ENCODE peak calls at places on chromosomes 2 and 18, in four cellular contexts. T is stomach, H is K562, S is A549. Z is an unnamed sample.

GRCh38 chr2:101337877-101338276 is 29.4 kb upstream of the RNF149 start:
- DNase-seq in T (no peak), S (no peak), H (no peak), Z (no peak)

GRCh38 chr2:48249631-48250473 is 280.1 kb upstream of the STON1 start:
- DNase-seq in S (no peak), H (no peak), T (no peak), Z (no peak)

GRCh38 chr2:88933980-88934379 is 242.5 kb downstream of the RPIA start:
- DNase-seq in H (no peak), T (no peak), S (no peak), Z (no peak)

GRCh38 chr2:30759481-30759880 is 47.8 kb downstream of the CAPN13 start:
- DNase-seq in S (no peak), T (no peak), H (no peak), Z (no peak)

GRCh38 chr2:237884681-237885080 is 25.3 kb downstream of the RAMP1 start:
- DNase-seq in H (no peak), S (no peak), T (no peak), Z (peak; percentile 54)

GRCh38 chr2:35081001-35081628 is 1274.5 kb upstream of the CRIM1 start:
- DNase-seq in T (no peak), H (no peak), S (peak; percentile 6), Z (no peak)

GRCh38 chr2:223084873-223085272 is 32.9 kb downstream of the KCNE4 start:
- DNase-seq in H (no peak), T (no peak), S (no peak), Z (no peak)

GRCh38 chr18:8625693-8626092 is 16.5 kb downstream of the RAB12 start:
- DNase-seq in S (no peak), T (no peak), H (no peak), Z (no peak)

GRCh38 chr2:218826791-218827190 is 4.8 kb downstream of the PRKAG3 start:
- DNase-seq in T (no peak), H (no peak), S (no peak), Z (no peak)

GRCh38 chr2:182852090-182852489 is 14.3 kb downstream of the FRZB start:
- DNase-seq in H (peak; percentile 40), T (no peak), S (no peak), Z (peak; percentile 14)

GRCh38 chr2:218284106-218284811 is 8.0 kb downstream of the TMBIM1 start:
- DNase-seq in T (peak; percentile 71), H (peak; percentile 55), S (no peak), Z (no peak)

GRCh38 chr2:130243359-130243758 is 45.1 kb upstream of the TUBA3E start:
- DNase-seq in H (no peak), T (no peak), S (no peak), Z (no peak)

GRCh38 chr2:231138699-231139098 is 13.9 kb upstream of the HTR2B start:
- DNase-seq in H (no peak), S (no peak), T (no peak), Z (peak; percentile 40)

GRCh38 chr2:191696001-191696400 is 18.1 kb downstream of the NABP1 start:
- DNase-seq in T (no peak), H (no peak), S (no peak), Z (no peak)

GRCh38 chr18:15005313-15006130 is 257.6 kb downstream of the ANKRD30B start:
- DNase-seq in S (no peak), H (no peak), T (no peak), Z (no peak)

GRCh38 chr2:221361633-221362032 is 210.5 kb downstream of the EPHA4 start:
- DNase-seq in T (no peak), S (no peak), H (no peak), Z (no peak)

GRCh38 chr2:176283669-176284068 is 14.4 kb downstream of the MTX2 start:
- DNase-seq in S (no peak), H (no peak), T (no peak), Z (no peak)

GRCh38 chr2:70123051-70123828 is 36.0 kb downstream of the PCBP1 start:
- DNase-seq in S (no peak), H (peak; percentile 50), T (peak; percentile 66), Z (peak; percentile 65)

GRCh38 chr2:67883316-67884080 is 179.3 kb downstream of the C1D start:
- DNase-seq in S (no peak), T (no peak), H (no peak), Z (no peak)

GRCh38 chr18:53796042-53796729 is 428.3 kb downstream of the MBD2 start:
- DNase-seq in S (no peak), H (no peak), T (no peak), Z (no peak)

GRCh38 chr2:157107877-157108276 is 149.6 kb upstream of the GALNT5 start:
- DNase-seq in S (no peak), H (no peak), T (no peak), Z (no peak)

GRCh38 chr2:161136696-161137324 is 23.4 kb upstream of the TANK start:
- DNase-seq in H (no peak), S (no peak), T (no peak), Z (no peak)

GRCh38 chr2:211879323-211879722 is 659.3 kb downstream of the ERBB4 start:
- DNase-seq in H (no peak), S (no peak), T (no peak), Z (no peak)

GRCh38 chr2:33219850-33220275 is 256.6 kb upstream of the RASGRP3 start:
- DNase-seq in T (no peak), H (no peak), S (no peak), Z (no peak)

GRCh38 chr2:170354409-170354808 is 176.5 kb downstream of the MYO3B start:
- DNase-seq in S (no peak), H (no peak), T (no peak), Z (no peak)

GRCh38 chr2:238162516-238163441 is 4.0 kb downstream of the ERFE start:
- DNase-seq in S (no peak), H (no peak), T (no peak), Z (peak; percentile 28)

GRCh38 chr18:48939368-48940097 is 11.2 kb downstream of the SMAD7 start:
- DNase-seq in T (no peak), S (no peak), H (no peak), Z (peak; percentile 54)

GRCh38 chr18:63016270-63016669 is 300.9 kb downstream of the PHLPP1 start:
- DNase-seq in S (peak; percentile 36), H (peak; percentile 42), T (no peak), Z (no peak)

GRCh38 chr2:216319771-216320170 is 52.5 kb downstream of the MARCHF4 start:
- DNase-seq in H (no peak), T (no peak), S (no peak), Z (no peak)

GRCh38 chr2:218074031-218074430 is 5.0 kb downstream of the RUFY4 start:
- DNase-seq in H (peak; percentile 46), T (peak; percentile 47), S (peak; percentile 32), Z (no peak)

GRCh38 chr2:209663149-209663548 is 108.5 kb upstream of the UNC80 start:
- DNase-seq in T (no peak), H (no peak), S (no peak), Z (no peak)

GRCh38 chr2:65789923-65790675 is 357.7 kb upstream of the SPRED2 start:
- DNase-seq in H (no peak), T (no peak), S (no peak), Z (no peak)

GRCh38 chr2:58271826-58272225 is 30.7 kb upstream of the FANCL start:
- DNase-seq in H (no peak), T (no peak), S (no peak), Z (no peak)

GRCh38 chr2:134233733-134234135 is 20.1 kb upstream of the MGAT5 start:
- DNase-seq in T (no peak), S (no peak), H (no peak), Z (no peak)

GRCh38 chr2:24676493-24676892 is 116.7 kb downstream of the PTRHD1 start:
- DNase-seq in H (no peak), T (no peak), S (no peak), Z (no peak)

GRCh38 chr2:121640380-121641326 is 8.6 kb downstream of the CLASP1 start:
- DNase-seq in S (no peak), T (no peak), H (no peak), Z (no peak)

GRCh38 chr2:165115258-165115657 is 88.6 kb downstream of the SCN3A start:
- DNase-seq in T (no peak), S (no peak), H (no peak), Z (no peak)

GRCh38 chr2:224987733-224988132 is 54.5 kb downstream of the DOCK10 start:
- DNase-seq in S (no peak), T (no peak), H (no peak), Z (no peak)

DNA sequence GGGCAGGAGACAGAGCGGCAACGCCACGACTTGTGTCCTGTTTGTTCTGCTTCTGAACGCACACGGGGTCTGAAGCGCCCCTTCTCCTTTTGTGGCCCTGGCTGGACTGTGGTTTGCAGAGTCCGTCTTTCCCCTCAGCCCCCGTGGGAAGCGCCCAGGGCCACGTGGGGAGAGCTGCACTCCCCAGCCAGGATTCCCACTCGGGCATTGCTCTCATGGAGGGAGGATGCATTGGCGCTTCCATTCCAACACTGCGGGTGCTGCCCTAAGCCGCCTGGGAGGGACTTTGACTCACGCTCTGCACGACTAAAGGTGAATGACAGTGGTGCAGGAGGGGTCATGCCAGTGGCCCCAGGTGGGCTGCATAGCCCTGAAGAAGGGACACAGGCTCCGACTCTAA is 52.5 kb downstream of the TIMM21 start:
- DNase-seq in S (no peak), T (no peak), H (no peak), Z (no peak)
- TF ChIP-seq EP300 in S (no peak), T (no peak), H (no peak), Z (no peak)

GRCh38 chr2:109300582-109300981 is 171.6 kb downstream of the SH3RF3 start:
- DNase-seq in H (no peak), S (no peak), T (no peak), Z (no peak)
- H3K4me1 ChIP-seq in H (no peaks in the 10 kb centered on the region), S (no peaks in the 10 kb centered on the region), T (no peaks in the 10 kb centered on the region), Z (no peaks in the 10 kb centered on the region)

DNA sequence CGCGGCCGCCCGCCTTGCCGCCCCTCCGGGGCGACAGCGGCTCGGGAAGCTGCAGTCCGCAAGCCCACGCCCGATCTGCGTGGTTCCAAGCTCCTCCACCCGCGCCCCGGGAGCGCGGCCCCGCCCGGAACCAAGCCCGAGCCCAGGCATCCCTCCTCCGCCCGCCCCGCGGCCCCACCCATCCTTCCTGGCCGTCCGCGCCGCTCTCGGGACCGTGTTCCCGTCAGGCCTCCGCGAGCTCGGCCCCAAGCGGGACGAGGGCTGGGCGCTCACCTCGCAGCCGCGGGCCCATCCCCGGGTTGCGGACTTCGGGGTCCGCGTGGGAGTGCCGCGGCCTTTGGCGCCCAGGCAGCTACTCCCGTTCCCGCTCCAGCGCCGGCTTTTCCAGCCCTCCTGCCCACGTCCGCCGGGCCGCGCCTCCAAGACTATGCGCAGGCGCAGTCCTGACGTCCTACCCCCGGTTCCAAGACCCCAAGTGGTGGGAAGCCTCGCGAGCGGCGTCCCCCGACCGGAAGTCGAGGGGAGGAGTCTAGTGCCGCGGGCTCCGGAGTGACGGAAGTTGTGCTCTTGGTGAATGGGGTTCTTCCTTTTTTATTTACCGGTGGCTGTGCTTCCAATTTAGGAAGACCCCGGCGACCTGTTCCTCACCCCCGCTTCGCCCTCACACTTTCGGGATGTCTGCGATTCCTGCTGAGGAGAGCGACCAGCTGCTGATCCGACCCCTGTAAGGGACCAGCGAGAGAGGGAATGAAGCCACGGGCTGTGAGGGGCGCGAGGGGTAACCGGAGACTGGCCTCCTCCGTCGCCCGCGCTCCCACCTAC is at the start of the genes CPSF3 and ITGB1BP1:
- DNase-seq in H (peak; percentile 99), S (peak; percentile 99), T (peak; percentile 97), Z (peak; percentile 99)
- TF ChIP-seq EP300 in H (no peak), S (no peak), T (no peak), Z (no peak)

DNA sequence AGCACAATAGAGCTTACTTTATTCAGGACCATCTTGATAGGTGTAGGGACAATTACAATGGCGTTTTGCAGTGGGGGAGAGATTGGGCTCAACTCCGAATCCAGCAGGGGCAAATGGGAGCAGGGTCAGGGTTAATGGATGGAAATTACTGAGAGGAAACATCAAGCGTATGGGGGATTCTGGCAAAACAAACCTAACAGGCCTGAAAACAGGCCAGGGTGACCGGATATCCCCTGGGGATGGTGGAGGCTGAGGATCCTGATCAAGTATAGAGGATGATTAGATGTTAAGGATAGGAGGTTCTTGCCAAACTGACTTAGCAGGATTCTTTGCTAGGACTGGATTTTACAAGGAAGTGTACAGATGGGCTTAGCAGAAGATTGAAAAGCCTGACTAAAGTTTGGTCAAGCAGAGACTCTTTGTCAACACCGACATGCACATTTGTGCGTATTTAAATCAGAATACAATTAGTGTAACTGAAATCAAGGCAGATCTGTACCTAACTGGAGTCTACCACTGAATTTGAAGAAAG is 54.5 kb upstream of the GPR45 start:
- DNase-seq in S (no peak), T (no peak), H (no peak), Z (no peak)
- H3K4me1 ChIP-seq in S (no peaks in the 10 kb centered on the region), T (no peaks in the 10 kb centered on the region), H (no peaks in the 10 kb centered on the region), Z (no peaks in the 10 kb centered on the region)